ENCODE peak calls at places on chromosomes 2 and 18, in nine cellular contexts. W is bronchial epithelial cell, Y is pancreas, N is fibroblast of lung, Z is psoas muscle, L is HCT116, J is thyroid gland, M is right atrium auricular region, V is sigmoid colon. C is an unnamed sample.
A peak's percentile ranks its signal among the peaks of the same experiment; 100 is the strongest.

GRCh38 chr2:10947005-10947440 is 35.3 kb downstream of the KCNF1 start:
- DNase-seq in W (peak; percentile 84), Y (no peak), N (peak; percentile 43), Z (no peak), L (no peak), J (no peak), M (no peak), V (no peak), C (no peak)

GRCh38 chr2:19607931-19608762 is 249.7 kb upstream of the OSR1 start:
- DNase-seq in W (peak; percentile 19), Y (no peak), N (peak; percentile 89), Z (peak; percentile 55), L (no peak), J (no peak), M (no peak), V (no peak), C (peak; percentile 61)

GRCh38 chr2:40507429-40507828 is 55.5 kb upstream of the SLC8A1 start:
- DNase-seq in W (no peak), Y (no peak), N (no peak), Z (no peak), L (no peak), J (no peak), M (no peak), V (no peak), C (no peak)

GRCh38 chr2:108535380-108535677 is 1.1 kb downstream of the LIMS1 start:
- DNase-seq in W (no peak), Y (no peak), N (peak; percentile 80), Z (no peak), L (no peak), J (no peak), M (no peak), V (no peak), C (no peak)

GRCh38 chr2:1697601-1698000 is 46.7 kb downstream of the PXDN start:
- DNase-seq in W (no peak), Y (no peak), N (no peak), Z (no peak), L (no peak), J (no peak), M (no peak), V (peak; percentile 64), C (no peak)

GRCh38 chr2:234203135-234203984 is 152.9 kb downstream of the SPP2 start:
- DNase-seq in W (peak; percentile 100), Y (no peak), N (peak; percentile 93), Z (no peak), L (peak; percentile 97), J (no peak), M (no peak), V (no peak), C (peak; percentile 97)

GRCh38 chr2:96415684-96416083 is 80.1 kb downstream of the NCAPH start:
- DNase-seq in W (no peak), Y (no peak), N (no peak), Z (no peak), L (no peak), J (no peak), M (no peak), V (no peak), C (no peak)

GRCh38 chr18:5196253-5197031 is 615 bp downstream of the AKAIN1 start:
- DNase-seq in W (no peak), Y (peak; percentile 47), N (no peak), Z (no peak), L (no peak), J (no peak), M (no peak), V (no peak), C (no peak)

GRCh38 chr18:51070545-51070944 is 40.5 kb downstream of the SMAD4 start:
- DNase-seq in W (peak; percentile 64), Y (no peak), N (peak; percentile 89), Z (no peak), L (no peak), J (no peak), M (no peak), V (no peak), C (peak; percentile 29)

GRCh38 chr18:35130236-35130635 is 89.0 kb downstream of the MAPRE2 start:
- DNase-seq in W (no peak), Y (no peak), N (no peak), Z (no peak), L (no peak), J (no peak), M (no peak), V (no peak), C (no peak)

GRCh38 chr2:162072976-162073775 is 839 bp downstream of the DPP4 start:
- DNase-seq in W (no peak), Y (peak; percentile 36), N (peak; percentile 23), Z (peak; percentile 15), L (no peak), J (no peak), M (no peak), V (peak; percentile 66), C (no peak)

GRCh38 chr2:198098386-198098785 is 294.0 kb downstream of the PLCL1 start:
- DNase-seq in W (no peak), Y (no peak), N (no peak), Z (no peak), L (no peak), J (no peak), M (no peak), V (no peak), C (no peak)

GRCh38 chr2:161166538-161167409 is 6.5 kb downstream of the TANK start:
- DNase-seq in W (peak; percentile 51), Y (no peak), N (no peak), Z (no peak), L (peak; percentile 60), J (no peak), M (no peak), V (no peak), C (peak; percentile 50)

GRCh38 chr2:18630541-18630940 is 41.2 kb upstream of the NT5C1B start:
- DNase-seq in W (peak; percentile 65), Y (no peak), N (no peak), Z (no peak), L (no peak), J (no peak), M (no peak), V (no peak), C (no peak)

GRCh38 chr18:58511306-58511705 is 117.6 kb downstream of the ALPK2 start:
- DNase-seq in W (no peak), Y (no peak), N (no peak), Z (no peak), L (no peak), J (no peak), M (no peak), V (no peak), C (no peak)

GRCh38 chr2:218370410-218371063 is 11.5 kb upstream of the SLC11A1 start:
- DNase-seq in W (no peak), Y (no peak), N (peak; percentile 83), Z (peak; percentile 36), L (no peak), J (peak; percentile 63), M (peak; percentile 82), V (peak; percentile 88), C (no peak)

GRCh38 chr2:39020383-39020782 is 100.5 kb downstream of the SOS1 start:
- DNase-seq in W (no peak), Y (no peak), N (no peak), Z (no peak), L (no peak), J (no peak), M (no peak), V (no peak), C (no peak)

GRCh38 chr2:43943809-43944452 is 51.9 kb downstream of the LRPPRC start:
- DNase-seq in W (no peak), Y (no peak), N (peak; percentile 26), Z (no peak), L (no peak), J (no peak), M (no peak), V (no peak), C (no peak)

DNA sequence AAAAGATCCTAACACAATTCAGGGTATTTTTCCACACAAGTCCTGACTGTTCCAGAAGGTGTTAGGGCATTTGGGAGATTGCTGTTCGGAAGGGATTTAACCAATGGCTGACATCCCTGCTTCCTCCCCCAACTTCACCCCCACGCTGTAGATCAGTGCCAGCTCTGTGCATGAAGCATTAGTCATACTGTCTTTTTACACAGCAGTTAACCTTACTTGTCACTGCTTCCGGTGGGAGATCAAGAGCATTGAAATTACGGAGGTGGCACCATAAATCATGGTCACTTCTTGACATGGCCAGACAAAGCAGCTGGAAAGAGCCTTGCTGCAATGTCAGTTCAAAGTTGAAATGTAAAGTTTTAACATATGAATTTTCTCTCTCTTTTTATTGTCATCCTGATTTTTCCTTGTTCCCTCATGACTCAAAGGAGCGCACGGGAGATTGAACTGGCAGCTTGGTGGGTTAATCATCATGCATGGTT is 70.2 kb downstream of the HRH4 start:
- DNase-seq in W (peak; percentile 20), Y (no peak), N (peak; percentile 14), Z (no peak), L (peak; percentile 42), J (no peak), M (no peak), V (no peak), C (peak; percentile 44)
- H3K4me3 ChIP-seq in W (no peak overlapping the region), Y (no peak overlapping the region), N (no peak overlapping the region), Z (no peak overlapping the region), L (peak overlapping the region; percentile 8), J (no peak overlapping the region), M (no peak overlapping the region), V (no peak overlapping the region), C (no peak overlapping the region)

DNA sequence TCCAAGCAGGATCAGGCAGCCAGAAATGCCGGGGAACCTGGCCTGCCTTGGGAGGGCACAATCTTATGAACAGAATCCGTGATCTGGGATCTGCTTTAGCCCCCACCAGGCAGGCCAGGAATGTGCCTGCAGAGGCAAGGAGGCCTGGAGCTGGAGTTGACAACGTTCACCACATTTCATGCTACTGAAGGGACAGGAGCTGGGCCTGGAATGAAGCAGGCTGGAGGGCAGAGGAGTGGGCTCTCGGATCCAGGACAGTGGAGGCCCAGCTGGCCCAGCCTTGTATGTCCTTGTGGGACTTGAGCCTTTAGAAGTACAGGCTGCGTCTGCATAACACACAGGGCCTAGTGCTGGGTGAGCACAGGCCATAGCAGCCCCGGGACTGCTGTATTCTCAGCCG is 91.8 kb downstream of the KLHL29 start:
- DNase-seq in W (no peak), Y (no peak), N (no peak), Z (no peak), L (no peak), J (no peak), M (no peak), V (no peak), C (no peak)
- TF ChIP-seq CTCF in W (no peak), Y (no peak), N (no peak), Z (no peak), L (no peak), J (no peak), M (no peak), V (no peak), C (no peak)

GRCh38 chr2:70458661-70459060 is 95.0 kb downstream of the TGFA start:
- DNase-seq in W (no peak), Y (no peak), N (no peak), Z (no peak), L (no peak), J (no peak), M (no peak), V (no peak), C (no peak)
- H3K27me3 ChIP-seq in W (no peaks in the 10 kb centered on the region), Y (no peaks in the 10 kb centered on the region), N (peaks cover 4% of the 10 kb centered on the region), Z (no peaks in the 10 kb centered on the region), L (no peaks in the 10 kb centered on the region), J (no peaks in the 10 kb centered on the region), M (no peaks in the 10 kb centered on the region), V (no peaks in the 10 kb centered on the region), C (no peaks in the 10 kb centered on the region)

DNA sequence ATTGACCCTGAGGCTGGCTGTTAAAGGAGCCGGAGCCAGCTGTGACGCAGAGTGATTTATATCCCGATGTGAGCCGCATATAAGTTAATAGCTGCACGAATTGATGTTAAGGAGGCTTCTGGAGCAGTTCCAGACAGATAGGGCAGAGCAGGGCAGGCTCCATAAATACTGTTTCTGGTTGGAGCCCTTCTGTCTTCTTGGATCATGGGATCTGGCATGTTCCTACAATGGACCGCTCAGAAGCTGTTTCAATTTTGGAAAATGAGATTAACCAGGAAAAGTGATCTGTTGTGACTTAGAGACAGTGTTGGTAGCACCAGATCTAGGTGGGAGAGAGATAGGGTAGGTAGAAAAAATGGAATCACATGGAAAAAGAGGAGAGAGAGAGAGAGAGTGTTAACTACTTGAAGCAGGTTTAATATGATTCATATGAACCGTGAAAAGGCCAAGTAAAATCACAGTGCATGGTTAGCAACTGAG is 4.8 kb upstream of the IGFBP5 start:
- DNase-seq in W (no peak), Y (no peak), N (peak; percentile 36), Z (no peak), L (no peak), J (no peak), M (no peak), V (peak; percentile 70), C (no peak)
- H3K4me3 ChIP-seq in W (no peak overlapping the region), Y (no peak overlapping the region), N (no peak overlapping the region), Z (peak overlapping the region; percentile 37), L (no peak overlapping the region), J (no peak overlapping the region), M (no peak overlapping the region), V (no peak overlapping the region), C (no peak overlapping the region)